ENCODE peak calls at places on chromosomes 12 and 14, in ten cellular contexts. C is A549; N is activated CD8-positive, alpha-beta T cell treated with anti-CD3 and anti-CD28 coated beads for 36 hours; X is NCI-H510A; R is stimulated activated CD8-positive, alpha-beta memory T cell treated with anti-CD3 and anti-CD28 coated beads, Interleukin-15, amount 100 ng/mL, for 1 hour; Y is cerebellar cortex; D is HFF-Myc; J is memory B cell; L is HepG2; Z is MV-4-11. G is an unnamed sample.

GRCh38 chr14:77303417-77304156 is 17.1 kb downstream of the POMT2 start:
- DNase-seq in N (peak; percentile 52), R (no peak), C (peak; percentile 92), Z (peak; percentile 70), D (peak; percentile 56), J (no peak), L (peak; percentile 89), X (peak; percentile 19), Y (no peak), G (no peak)

GRCh38 chr12:73342733-73343132 is 1070.6 kb downstream of the TRHDE start:
- DNase-seq in J (no peak), Y (no peak), R (no peak), Z (no peak), X (no peak), L (no peak), D (no peak), C (no peak), N (no peak), G (no peak)

GRCh38 chr12:25824729-25825128 is 133.8 kb upstream of the RASSF8 start:
- DNase-seq in R (no peak), J (no peak), X (no peak), Z (no peak), C (no peak), N (no peak), D (no peak), L (no peak), Y (no peak), G (no peak)

GRCh38 chr12:103182299-103182698 is 224.8 kb downstream of the ASCL1 start:
- DNase-seq in C (no peak), N (no peak), Y (no peak), X (no peak), D (no peak), R (no peak), L (no peak), Z (no peak), J (no peak), G (no peak)

GRCh38 chr14:104094709-104095425 is 9.4 kb downstream of the ASPG start:
- DNase-seq in N (peak; percentile 83), Y (peak; percentile 42), J (peak; percentile 72), L (no peak), C (peak; percentile 85), D (no peak), R (peak; percentile 59), Z (peak; percentile 21), X (no peak), G (peak; percentile 76)

GRCh38 chr12:131642771-131643170 is 68.1 kb upstream of the SFSWAP start:
- DNase-seq in N (no peak), J (no peak), L (no peak), D (no peak), C (no peak), Z (no peak), Y (no peak), R (no peak), X (no peak), G (no peak)

GRCh38 chr14:87217023-87217422 is 776.0 kb downstream of the GALC start:
- DNase-seq in C (no peak), R (no peak), Y (no peak), D (no peak), L (no peak), Z (no peak), J (no peak), N (no peak), X (no peak), G (no peak)

GRCh38 chr12:3529281-3529680 is 38.3 kb downstream of the PRMT8 start:
- DNase-seq in X (no peak), N (no peak), Y (no peak), D (no peak), Z (no peak), C (no peak), L (no peak), R (no peak), J (no peak), G (no peak)

GRCh38 chr14:36208690-36209278 is 32.3 kb upstream of the PTCSC3 start:
- DNase-seq in X (peak; percentile 88), N (no peak), J (no peak), R (no peak), L (peak; percentile 99), C (no peak), D (no peak), Y (no peak), Z (no peak), G (no peak)

GRCh38 chr14:32254952-32255679 is 52.0 kb upstream of the RNU6-8 start:
- DNase-seq in D (peak; percentile 61), N (peak; percentile 66), Z (peak; percentile 29), J (peak; percentile 58), Y (peak; percentile 70), X (peak; percentile 38), C (peak; percentile 45), L (peak; percentile 82), R (peak; percentile 25), G (peak; percentile 66)

GRCh38 chr14:104109121-104109541 is 23.6 kb downstream of the ASPG start:
- DNase-seq in L (no peak), D (no peak), X (no peak), C (no peak), Y (no peak), R (no peak), Z (no peak), J (no peak), N (no peak), G (peak; percentile 45)

GRCh38 chr14:46686652-46687051 is 35.1 kb upstream of the RPL10L start:
- DNase-seq in Y (no peak), D (no peak), N (no peak), Z (peak; percentile 99), L (no peak), R (no peak), C (no peak), X (no peak), J (no peak), G (no peak)

GRCh38 chr14:103016594-103016993 is 40.8 kb downstream of the CDC42BPB start:
- DNase-seq in C (no peak), Y (no peak), X (no peak), J (no peak), D (no peak), L (no peak), N (no peak), Z (no peak), R (no peak), G (no peak)

GRCh38 chr12:4918950-4919660 is 9.4 kb downstream of the KCNA1 start:
- DNase-seq in D (no peak), L (no peak), J (no peak), N (no peak), R (no peak), Y (peak; percentile 69), C (no peak), Z (no peak), X (no peak), G (no peak)

G was measured in Right ventricle myocardium inferior.